ENCODE peak calls at places on chromosomes 13 and 19, in four cellular contexts. D is K562, C is upper lobe of left lung, N is esophagus squamous epithelium. O is an unnamed sample.
A peak's percentile ranks its signal among the peaks of the same experiment; 100 is the strongest.

GRCh38 chr13:76903544-76904162 is 17.4 kb upstream of the KCTD12 start:
- DNase-seq in D (peak; percentile 68), C (no peak), N (no peak), O (no peak)

GRCh38 chr13:113399755-113400149 is 35.8 kb upstream of the GRTP1 start:
- DNase-seq in N (no peak), D (no peak), C (peak; percentile 77), O (peak; percentile 37)

GRCh38 chr13:64446372-64446771 is 2783.8 kb downstream of the PCDH9 start:
- DNase-seq in D (no peak), C (no peak), N (no peak), O (no peak)

GRCh38 chr13:46229251-46229650 is 17.5 kb downstream of the LRRC63 start:
- DNase-seq in D (no peak), C (no peak), N (no peak), O (no peak)

GRCh38 chr13:79432992-79433391 is 26.9 kb upstream of the RBM26 start:
- DNase-seq in N (no peak), C (peak; percentile 58), D (no peak), O (no peak)

GRCh38 chr13:68078874-68079273 is 848.7 kb upstream of the PCDH9 start:
- DNase-seq in C (no peak), N (no peak), D (no peak), O (no peak)

GRCh38 chr19:4914736-4915501 is 5.6 kb downstream of the UHRF1 start:
- DNase-seq in N (peak; percentile 19), D (peak; percentile 69), C (no peak), O (no peak)

GRCh38 chr13:20870829-20871228 is 31.7 kb downstream of the XPO4 start:
- DNase-seq in N (no peak), D (no peak), C (no peak), O (no peak)

GRCh38 chr19:2014731-2015610 is 543 bp downstream of the BTBD2 start:
- DNase-seq in N (no peak), D (peak; percentile 87), C (peak; percentile 88), O (no peak)

GRCh38 chr19:4823577-4823976 is 7.9 kb downstream of the TICAM1 start:
- DNase-seq in D (no peak), C (no peak), N (no peak), O (no peak)

GRCh38 chr13:59408738-59409137 is 755.0 kb downstream of the DIAPH3 start:
- DNase-seq in N (no peak), D (no peak), C (no peak), O (no peak)
- H3K9me3 ChIP-seq in N (no peaks in the 10 kb centered on the region), D (no peaks in the 10 kb centered on the region), C (no peaks in the 10 kb centered on the region), O (no peaks in the 10 kb centered on the region)

GRCh38 chr19:19059018-19059836 is 4.6 kb upstream of the SLC25A42 start:
- DNase-seq in N (no peak), C (peak; percentile 53), D (peak; percentile 50), O (peak; percentile 79)

GRCh38 chr19:19055701-19056100 is 8.1 kb upstream of the SLC25A42 start:
- DNase-seq in C (peak; percentile 72), N (no peak), D (no peak), O (no peak)

GRCh38 chr19:19056636-19057275 is 7.0 kb upstream of the SLC25A42 start:
- DNase-seq in N (no peak), C (peak; percentile 60), D (no peak), O (no peak)

GRCh38 chr19:19057720-19058119 is 6.1 kb upstream of the SLC25A42 start:
- DNase-seq in N (no peak), D (no peak), C (peak; percentile 39), O (no peak)

GRCh38 chr19:19057317-19057716 is 6.5 kb upstream of the SLC25A42 start:
- DNase-seq in D (no peak), C (peak; percentile 68), N (no peak), O (no peak)
- TF ChIP-seq POLR2A in D (no peak), C (no peak), N (no peak), O (no peak)

GRCh38 chr13:19283836-19284235 is 102.2 kb upstream of the TUBA3C start:
- DNase-seq in D (no peak), N (no peak), C (no peak), O (no peak)

GRCh38 chr13:19289180-19289579 is 107.6 kb upstream of the TUBA3C start:
- DNase-seq in D (no peak), C (no peak), N (no peak), O (no peak)
- H3K9me3 ChIP-seq in D (no peaks in the 10 kb centered on the region), C (no peaks in the 10 kb centered on the region), N (no peaks in the 10 kb centered on the region), O (no peaks in the 10 kb centered on the region)

GRCh38 chr13:111114362-111115050 is 604 bp upstream of the ARHGEF7 start:
- DNase-seq in C (peak; percentile 90), N (no peak), D (no peak), O (peak; percentile 56)
- TF ChIP-seq POLR2A in C (no peak), N (peak; percentile 36), D (no peak), O (peak; percentile 54)

DNA sequence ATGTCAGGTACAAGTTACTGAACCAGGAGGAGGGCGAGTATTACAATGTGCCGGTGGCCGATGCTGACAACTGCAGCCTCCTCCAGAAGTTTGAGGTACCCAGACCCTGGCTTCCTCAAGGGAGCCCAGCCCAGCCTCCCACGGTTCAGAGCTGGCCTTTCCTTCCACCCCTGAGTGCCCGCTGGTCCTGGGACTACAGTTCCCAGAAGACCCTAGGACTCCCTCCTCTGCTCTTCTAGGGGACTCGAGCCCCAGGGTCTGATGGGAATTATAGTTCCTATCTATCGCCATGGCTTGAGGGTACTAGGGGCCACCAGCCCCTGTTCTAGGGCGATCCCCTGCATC is 11.0 kb downstream of the PRKCG start:
- DNase-seq in C (no peak), N (no peak), D (peak; percentile 35), O (no peak)
- H3K9me3 ChIP-seq in C (no peaks in the 10 kb centered on the region), N (no peaks in the 10 kb centered on the region), D (no peaks in the 10 kb centered on the region), O (no peaks in the 10 kb centered on the region)

O was measured in gastrocnemius medialis.